ENCODE peak calls at places on chromosome 1, in six cellular contexts. One of them, this sample, is unnamed.
A peak's percentile ranks its signal among the peaks of the same experiment; 100 is the strongest.

GRCh38 chr1:159829822-159830455 is 3.3 kb downstream of the SLAMF8 start:
- DNase-seq in cardiac fibroblast: peak; percentile 78
- DNase-seq in astrocyte: peak; percentile 69
- DNase-seq in stomach: no peak
- DNase-seq in GM20000: no peak
- DNase-seq in psoas muscle: peak; percentile 64
- DNase-seq in this sample: no peak

GRCh38 chr1:234782821-234783220 is 172.8 kb upstream of the IRF2BP2 start:
- DNase-seq in cardiac fibroblast: no peak
- DNase-seq in astrocyte: no peak
- DNase-seq in stomach: no peak
- DNase-seq in GM20000: no peak
- DNase-seq in psoas muscle: no peak
- DNase-seq in this sample: no peak

GRCh38 chr1:12127206-12127810 is 39.5 kb upstream of the TNFRSF1B start:
- DNase-seq in cardiac fibroblast: no peak
- DNase-seq in astrocyte: no peak
- DNase-seq in stomach: no peak
- DNase-seq in GM20000: no peak
- DNase-seq in psoas muscle: no peak
- DNase-seq in this sample: no peak

GRCh38 chr1:234611153-234611798 is 1.3 kb upstream of the IRF2BP2 start:
- DNase-seq in cardiac fibroblast: peak; percentile 91
- DNase-seq in astrocyte: peak; percentile 90
- DNase-seq in stomach: no peak
- DNase-seq in GM20000: peak; percentile 75
- DNase-seq in psoas muscle: no peak
- DNase-seq in this sample: no peak

GRCh38 chr1:162856260-162856659 is 4.7 kb downstream of the CCDC190 start:
- DNase-seq in cardiac fibroblast: peak; percentile 100
- DNase-seq in astrocyte: peak; percentile 99
- DNase-seq in stomach: no peak
- DNase-seq in GM20000: no peak
- DNase-seq in psoas muscle: no peak
- DNase-seq in this sample: no peak

GRCh38 chr1:218624051-218624450 is 278.9 kb downstream of the TGFB2 start:
- DNase-seq in cardiac fibroblast: peak; percentile 47
- DNase-seq in astrocyte: no peak
- DNase-seq in stomach: no peak
- DNase-seq in GM20000: no peak
- DNase-seq in psoas muscle: no peak
- DNase-seq in this sample: no peak

GRCh38 chr1:152348447-152348846 is 11.4 kb downstream of the FLG2 start:
- DNase-seq in cardiac fibroblast: peak; percentile 10
- DNase-seq in astrocyte: no peak
- DNase-seq in stomach: no peak
- DNase-seq in GM20000: no peak
- DNase-seq in psoas muscle: no peak
- DNase-seq in this sample: no peak

GRCh38 chr1:64901663-64902062 is 64.7 kb downstream of the JAK1 start:
- DNase-seq in cardiac fibroblast: no peak
- DNase-seq in astrocyte: no peak
- DNase-seq in stomach: no peak
- DNase-seq in GM20000: no peak
- DNase-seq in psoas muscle: no peak
- DNase-seq in this sample: no peak

GRCh38 chr1:211183924-211184323 is 50.0 kb upstream of the KCNH1 start:
- DNase-seq in cardiac fibroblast: peak; percentile 6
- DNase-seq in astrocyte: no peak
- DNase-seq in stomach: no peak
- DNase-seq in GM20000: no peak
- DNase-seq in psoas muscle: no peak
- DNase-seq in this sample: no peak

GRCh38 chr1:88920845-88921244 is 29.5 kb upstream of the GTF2B start:
- DNase-seq in cardiac fibroblast: no peak
- DNase-seq in astrocyte: no peak
- DNase-seq in stomach: no peak
- DNase-seq in GM20000: no peak
- DNase-seq in psoas muscle: no peak
- DNase-seq in this sample: no peak

GRCh38 chr1:43839056-43839455 is 94.5 kb upstream of the ARTN start:
- DNase-seq in cardiac fibroblast: no peak
- DNase-seq in astrocyte: no peak
- DNase-seq in stomach: no peak
- DNase-seq in GM20000: no peak
- DNase-seq in psoas muscle: no peak
- DNase-seq in this sample: no peak

GRCh38 chr1:43843684-43844083 is 89.9 kb upstream of the ARTN start:
- DNase-seq in cardiac fibroblast: no peak
- DNase-seq in astrocyte: no peak
- DNase-seq in stomach: no peak
- DNase-seq in GM20000: no peak
- DNase-seq in psoas muscle: no peak
- DNase-seq in this sample: no peak

GRCh38 chr1:43841511-43841910 is 92.1 kb upstream of the ARTN start:
- DNase-seq in cardiac fibroblast: no peak
- DNase-seq in astrocyte: no peak
- DNase-seq in stomach: no peak
- DNase-seq in GM20000: no peak
- DNase-seq in psoas muscle: no peak
- DNase-seq in this sample: no peak

GRCh38 chr1:43844114-43844513 is 89.5 kb upstream of the ARTN start:
- DNase-seq in cardiac fibroblast: no peak
- DNase-seq in astrocyte: no peak
- DNase-seq in stomach: no peak
- DNase-seq in GM20000: no peak
- DNase-seq in psoas muscle: no peak
- DNase-seq in this sample: no peak

GRCh38 chr1:43842099-43842498 is 91.5 kb upstream of the ARTN start:
- DNase-seq in cardiac fibroblast: no peak
- DNase-seq in astrocyte: no peak
- DNase-seq in stomach: no peak
- DNase-seq in GM20000: no peak
- DNase-seq in psoas muscle: no peak
- DNase-seq in this sample: no peak
- TF ChIP-seq CTCF in cardiac fibroblast: no peak
- TF ChIP-seq CTCF in astrocyte: no peak
- TF ChIP-seq CTCF in stomach: no peak
- TF ChIP-seq CTCF in GM20000: no peak
- TF ChIP-seq CTCF in psoas muscle: no peak
- TF ChIP-seq CTCF in this sample: no peak

GRCh38 chr1:6464514-6464836 is 1.5 kb downstream of the TNFRSF25 start:
- DNase-seq in cardiac fibroblast: no peak
- DNase-seq in astrocyte: no peak
- DNase-seq in stomach: peak; percentile 90
- DNase-seq in GM20000: no peak
- DNase-seq in psoas muscle: no peak
- DNase-seq in this sample: no peak
- TF ChIP-seq CTCF in cardiac fibroblast: no peak
- TF ChIP-seq CTCF in astrocyte: no peak
- TF ChIP-seq CTCF in stomach: no peak
- TF ChIP-seq CTCF in GM20000: no peak
- TF ChIP-seq CTCF in psoas muscle: no peak
- TF ChIP-seq CTCF in this sample: no peak

GRCh38 chr1:226762988-226763740 is 24.1 kb upstream of the ITPKB start:
- DNase-seq in cardiac fibroblast: no peak
- DNase-seq in astrocyte: no peak
- DNase-seq in stomach: no peak
- DNase-seq in GM20000: no peak
- DNase-seq in psoas muscle: no peak
- DNase-seq in this sample: no peak
- TF ChIP-seq CTCF in cardiac fibroblast: no peak
- TF ChIP-seq CTCF in astrocyte: no peak
- TF ChIP-seq CTCF in stomach: no peak
- TF ChIP-seq CTCF in GM20000: no peak
- TF ChIP-seq CTCF in psoas muscle: no peak
- TF ChIP-seq CTCF in this sample: no peak

DNA sequence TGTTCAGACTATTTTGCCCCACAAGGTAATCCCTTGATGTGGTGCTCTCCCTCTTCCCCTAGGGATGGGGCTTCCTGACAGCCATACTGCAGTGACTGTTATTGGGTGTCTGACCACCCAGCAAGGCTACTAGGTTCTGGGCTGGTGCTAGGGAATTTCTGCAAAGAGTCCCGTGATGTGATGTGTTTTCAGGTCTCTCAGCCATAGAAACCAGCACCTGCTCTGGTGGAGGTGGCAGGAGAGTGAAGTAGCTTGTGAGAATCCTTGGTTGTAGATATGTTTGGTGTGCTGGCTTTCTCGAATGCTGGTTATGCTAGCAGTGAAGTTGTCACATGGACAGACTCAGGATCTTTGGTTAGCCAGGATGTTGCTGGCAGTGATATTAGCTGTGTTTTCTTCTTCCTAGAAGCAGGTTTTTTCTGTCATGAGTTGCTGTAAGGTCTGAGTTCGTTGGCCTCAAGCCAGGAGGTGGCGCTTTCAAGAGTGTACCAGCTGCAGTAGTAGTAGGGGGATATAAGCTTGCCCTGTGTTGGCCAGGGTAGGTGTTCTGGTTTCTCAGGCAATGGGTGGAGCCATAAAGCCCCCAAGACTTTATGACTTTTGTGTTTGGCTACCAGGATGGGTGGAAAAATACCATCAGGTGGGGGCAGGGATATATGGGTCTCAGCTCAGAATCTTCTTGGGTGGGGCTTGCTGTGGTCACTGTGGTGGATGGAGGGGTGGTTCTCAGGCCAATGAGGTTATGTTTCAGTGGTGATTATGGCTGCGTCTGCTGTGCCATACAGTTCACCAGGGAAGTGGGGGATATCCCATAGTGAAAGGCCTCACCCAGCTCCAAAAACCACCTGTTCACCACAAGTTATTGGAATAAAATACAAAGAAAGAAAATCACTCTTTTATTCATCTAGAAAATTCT is 1112.3 kb downstream of the KCNT2 start:
- DNase-seq in cardiac fibroblast: no peak
- DNase-seq in astrocyte: no peak
- DNase-seq in stomach: no peak
- DNase-seq in GM20000: no peak
- DNase-seq in psoas muscle: no peak
- DNase-seq in this sample: no peak
- TF ChIP-seq CTCF in cardiac fibroblast: no peak
- TF ChIP-seq CTCF in astrocyte: no peak
- TF ChIP-seq CTCF in stomach: no peak
- TF ChIP-seq CTCF in GM20000: no peak
- TF ChIP-seq CTCF in psoas muscle: no peak
- TF ChIP-seq CTCF in this sample: no peak

GRCh38 chr1:32618673-32619221 is 31.6 kb downstream of the ZBTB8OS start:
- DNase-seq in cardiac fibroblast: peak; percentile 23
- DNase-seq in astrocyte: no peak
- DNase-seq in stomach: no peak
- DNase-seq in GM20000: no peak
- DNase-seq in psoas muscle: no peak
- DNase-seq in this sample: no peak

GRCh38 chr1:32622806-32623694 is 27.3 kb downstream of the ZBTB8OS start:
- DNase-seq in cardiac fibroblast: no peak
- DNase-seq in astrocyte: no peak
- DNase-seq in stomach: no peak
- DNase-seq in GM20000: no peak
- DNase-seq in psoas muscle: no peak
- DNase-seq in this sample: no peak

GRCh38 chr1:32622205-32622604 is 28.1 kb downstream of the ZBTB8OS start:
- DNase-seq in cardiac fibroblast: no peak
- DNase-seq in astrocyte: no peak
- DNase-seq in stomach: no peak
- DNase-seq in GM20000: no peak
- DNase-seq in psoas muscle: no peak
- DNase-seq in this sample: no peak

GRCh38 chr1:32623775-32624174 is 26.6 kb downstream of the ZBTB8OS start:
- DNase-seq in cardiac fibroblast: no peak
- DNase-seq in astrocyte: no peak
- DNase-seq in stomach: no peak
- DNase-seq in GM20000: no peak
- DNase-seq in psoas muscle: no peak
- DNase-seq in this sample: no peak

DNA sequence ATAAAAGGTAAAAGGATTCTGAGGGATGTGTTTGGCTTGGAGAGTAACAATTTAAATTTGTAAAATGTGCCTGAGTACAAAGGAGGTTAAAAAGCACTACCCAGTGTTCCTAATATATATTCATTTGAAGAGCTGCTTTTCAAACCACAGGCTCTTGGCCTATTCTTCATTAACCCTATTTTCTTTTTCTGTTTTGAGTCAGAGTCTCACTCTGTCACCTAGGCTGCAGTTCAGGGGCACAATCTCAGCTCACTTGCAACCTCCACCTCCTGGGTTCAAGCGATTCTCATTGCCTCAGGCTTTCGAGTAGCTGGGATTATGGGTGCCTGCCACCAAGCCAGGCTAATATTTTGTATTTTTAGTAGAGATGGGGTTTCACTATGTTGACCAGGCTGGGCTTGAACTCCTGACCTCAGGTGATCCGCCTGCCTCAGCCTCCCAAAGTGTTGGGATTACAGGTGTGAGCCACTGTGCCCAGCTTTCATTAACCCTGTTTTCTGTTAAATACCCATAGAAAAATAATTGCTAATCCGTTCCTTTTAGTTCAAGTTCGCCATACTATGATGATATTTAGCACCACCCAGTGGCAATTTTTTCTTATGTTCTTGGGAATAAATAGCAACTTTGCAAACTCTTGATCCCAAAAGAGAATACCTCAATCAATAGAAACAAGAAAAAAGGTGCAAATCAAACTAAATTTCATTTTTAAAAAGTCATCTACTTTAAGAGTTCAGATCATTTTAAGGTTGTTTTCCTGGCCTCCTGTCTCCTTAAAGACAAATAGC is 30.5 kb downstream of the ZBTB8OS start:
- DNase-seq in cardiac fibroblast: peak; percentile 46
- DNase-seq in astrocyte: no peak
- DNase-seq in stomach: no peak
- DNase-seq in GM20000: peak; percentile 57
- DNase-seq in psoas muscle: no peak
- DNase-seq in this sample: no peak
- TF ChIP-seq CTCF in cardiac fibroblast: peak; percentile 10
- TF ChIP-seq CTCF in astrocyte: no peak
- TF ChIP-seq CTCF in stomach: no peak
- TF ChIP-seq CTCF in GM20000: no peak
- TF ChIP-seq CTCF in psoas muscle: no peak
- TF ChIP-seq CTCF in this sample: peak; percentile 42

DNA sequence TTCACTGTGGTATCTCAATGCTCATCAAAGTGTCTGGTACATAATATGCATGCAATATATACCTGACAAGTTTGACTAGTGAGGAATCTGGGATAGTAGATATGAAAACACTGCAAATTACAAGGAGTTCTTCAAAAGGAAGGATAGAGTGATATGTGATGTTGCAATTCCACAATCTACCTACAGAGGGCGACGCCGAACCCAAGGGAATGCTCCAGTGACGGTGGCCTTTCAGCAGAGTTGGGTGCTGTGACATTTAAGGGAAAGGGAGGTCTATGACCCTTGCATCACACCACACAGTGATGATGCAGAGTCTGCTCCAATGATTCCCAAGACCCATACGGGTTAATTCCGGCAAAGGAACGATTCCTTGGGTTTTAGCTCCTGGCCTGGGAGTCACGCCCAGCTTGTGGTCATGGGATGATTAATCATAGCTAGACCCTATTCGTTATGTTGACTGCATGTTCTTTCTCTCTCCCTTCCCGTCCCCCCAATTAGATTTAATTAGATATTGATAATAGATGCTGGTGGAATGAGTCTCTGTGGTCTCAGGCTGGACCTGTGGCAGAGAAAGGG is 123.0 kb upstream of the IGSF21 start:
- DNase-seq in cardiac fibroblast: peak; percentile 4
- DNase-seq in astrocyte: peak; percentile 1
- DNase-seq in stomach: peak; percentile 31
- DNase-seq in GM20000: peak; percentile 23
- DNase-seq in psoas muscle: no peak
- DNase-seq in this sample: no peak
- TF ChIP-seq CTCF in cardiac fibroblast: peak; percentile 40
- TF ChIP-seq CTCF in astrocyte: peak; percentile 39
- TF ChIP-seq CTCF in stomach: no peak
- TF ChIP-seq CTCF in GM20000: peak; percentile 37
- TF ChIP-seq CTCF in psoas muscle: peak; percentile 20
- TF ChIP-seq CTCF in this sample: peak; percentile 25

GRCh38 chr1:111884772-111885443 is 104.6 kb downstream of the KCND3 start:
- DNase-seq in cardiac fibroblast: no peak
- DNase-seq in astrocyte: no peak
- DNase-seq in stomach: no peak
- DNase-seq in GM20000: no peak
- DNase-seq in psoas muscle: no peak
- DNase-seq in this sample: no peak
- TF ChIP-seq CTCF in cardiac fibroblast: no peak
- TF ChIP-seq CTCF in astrocyte: no peak
- TF ChIP-seq CTCF in stomach: no peak
- TF ChIP-seq CTCF in GM20000: no peak
- TF ChIP-seq CTCF in psoas muscle: no peak
- TF ChIP-seq CTCF in this sample: no peak

This sample was measured in osteocyte.